ENCODE peak calls at places on chromosomes 11 and 22, in nine cellular contexts. G, S, N, U, R, L, A, E and B are unnamed samples.

GRCh38 chr11:65315204-65315865 is 669 bp downstream of the CDC42EP2 start:
- DNase-seq in A (peak), S (peak), L (peak), R (peak), E (peak), G (peak), N (peak), U (peak), B (no peak)

GRCh38 chr22:31921106-31921505 is 23.2 kb upstream of the YWHAH start:
- DNase-seq in R (no peak), E (no peak), L (no peak), U (no peak), G (no peak), N (no peak), S (no peak), A (no peak), B (no peak)

GRCh38 chr11:83971063-83971462 is 684.9 kb upstream of the CCDC90B start:
- DNase-seq in E (peak), S (no peak), R (no peak), N (peak), A (peak), G (no peak), L (no peak), U (no peak), B (peak)

GRCh38 chr11:850777-851762 is 8.4 kb downstream of the TSPAN4 start:
- DNase-seq in R (peak), G (no peak), S (no peak), U (peak), N (no peak), L (no peak), A (peak), E (no peak), B (no peak)

GRCh38 chr11:22536036-22536435 is 89.6 kb downstream of the FANCF start:
- DNase-seq in A (no peak), R (no peak), S (no peak), U (no peak), N (no peak), L (no peak), E (no peak), G (no peak), B (no peak)

GRCh38 chr11:131486100-131486499 is 115.7 kb downstream of the NTM start:
- DNase-seq in S (no peak), N (peak), G (no peak), A (no peak), E (no peak), U (no peak), R (peak), L (no peak), B (peak)

GRCh38 chr22:44080936-44081853 is 57.1 kb downstream of the PARVB start:
- DNase-seq in G (no peak), A (peak), N (peak), L (peak), E (peak), R (peak), U (peak), S (no peak), B (peak)

GRCh38 chr11:10455637-10456487 is 798 bp downstream of the AMPD3 start:
- DNase-seq in R (peak), U (peak), G (no peak), N (peak), A (peak), L (peak), S (peak), E (peak), B (no peak)

GRCh38 chr22:48981671-48982070 is 846.0 kb downstream of the BRD1 start:
- DNase-seq in L (no peak), R (no peak), A (no peak), U (no peak), S (no peak), G (no peak), E (no peak), N (no peak), B (no peak)

GRCh38 chr11:15073361-15074205 is at the start of gene CALCB:
- DNase-seq in G (no peak), L (no peak), R (peak), E (no peak), A (peak), S (no peak), N (peak), U (peak), B (no peak)

GRCh38 chr11:134949121-134949591 is 537.1 kb upstream of the B3GAT1 start:
- DNase-seq in U (no peak), A (peak), L (no peak), S (no peak), G (no peak), N (no peak), R (peak), E (peak), B (peak)

GRCh38 chr11:94837317-94837716 is 69.2 kb downstream of the AMOTL1 start:
- DNase-seq in U (no peak), G (no peak), A (peak), N (no peak), L (no peak), R (no peak), S (no peak), E (no peak), B (no peak)

GRCh38 chr11:11478021-11478420 is 125.0 kb upstream of the CSNK2A3 start:
- DNase-seq in N (no peak), G (no peak), R (no peak), E (no peak), U (no peak), S (no peak), L (no peak), A (no peak), B (no peak)

GRCh38 chr22:48187272-48187855 is 1424.9 kb downstream of the TBC1D22A start:
- DNase-seq in L (no peak), A (no peak), G (no peak), N (no peak), R (no peak), S (no peak), E (no peak), U (no peak), B (no peak)

GRCh38 chr11:70029831-70030811 is 48.0 kb upstream of the ANO1 start:
- DNase-seq in L (no peak), U (no peak), N (no peak), R (peak), A (no peak), S (no peak), G (peak), E (no peak), B (no peak)

GRCh38 chr11:77361184-77361583 is 59.7 kb upstream of the GDPD4 start:
- DNase-seq in A (peak), E (no peak), R (peak), S (no peak), U (no peak), G (no peak), N (no peak), L (no peak), B (peak)

GRCh38 chr11:129322941-129323340 is 52.7 kb upstream of the BARX2 start:
- DNase-seq in U (no peak), G (no peak), A (no peak), S (no peak), R (no peak), N (no peak), L (no peak), E (no peak), B (no peak)

DNA sequence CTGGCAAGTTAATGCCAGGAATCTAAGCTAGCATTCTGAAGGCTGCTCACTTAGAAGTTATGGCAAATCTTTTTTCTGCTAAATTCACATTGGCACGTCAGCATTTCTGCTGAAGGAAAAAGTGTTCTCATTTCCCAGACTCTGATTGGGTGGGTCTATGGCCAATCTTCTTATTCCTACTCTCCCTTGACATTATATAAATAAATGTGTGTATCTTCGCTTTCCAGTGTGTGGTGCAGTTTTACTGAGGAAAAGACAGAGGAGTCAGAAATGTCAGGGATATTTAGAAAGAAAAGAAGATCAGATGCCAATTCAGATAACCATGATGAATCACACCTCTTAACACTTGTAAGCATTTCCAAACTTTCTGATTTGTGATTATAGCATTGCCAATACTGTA is 3.2 kb upstream of the BDNF start:
- DNase-seq in U (no peak), N (no peak), E (no peak), R (peak), L (no peak), S (no peak), A (peak), G (no peak), B (no peak)
- TF ChIP-seq CTCF in U (no peak), N (no peak), E (no peak), R (no peak), L (no peak), S (no peak), A (no peak), G (no peak), B (no peak)

DNA sequence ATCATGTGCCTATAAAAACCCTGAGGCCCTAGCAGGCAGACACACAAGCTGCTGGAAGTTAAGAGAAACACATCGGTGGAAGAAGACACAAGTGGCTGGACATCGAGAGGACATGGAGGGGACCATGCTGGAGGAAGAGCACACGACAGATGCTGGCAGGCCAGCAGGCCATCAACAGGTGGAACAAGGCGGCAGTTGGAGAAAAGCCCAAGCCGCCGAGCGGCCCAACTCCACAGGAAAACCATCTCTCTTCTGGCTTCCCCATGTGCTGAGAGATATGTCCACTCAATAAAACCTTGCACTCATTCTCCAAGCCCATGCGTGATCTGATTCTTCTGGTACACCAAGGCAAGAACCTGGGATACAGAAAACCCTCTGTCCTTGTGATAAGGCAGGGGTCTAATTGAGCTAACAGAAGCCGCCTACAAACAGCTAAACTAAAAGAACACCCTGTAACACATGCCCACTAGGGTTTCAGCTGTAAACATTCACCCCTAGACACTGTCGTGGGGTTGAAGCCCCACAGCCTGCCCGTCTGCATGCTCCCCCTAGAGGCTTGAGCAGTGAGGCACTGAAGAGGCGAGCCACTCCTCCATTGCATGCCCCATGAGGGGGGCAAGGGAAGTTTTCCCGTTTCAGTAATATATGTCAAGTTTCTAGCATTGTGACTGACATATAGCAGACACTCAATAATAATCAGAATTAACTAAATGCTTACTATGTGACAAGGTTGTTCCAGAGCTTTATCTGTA is 39.0 kb upstream of the MMP20 start:
- DNase-seq in E (no peak), L (no peak), S (no peak), R (no peak), A (no peak), N (no peak), U (no peak), G (no peak), B (no peak)
- TF ChIP-seq CTCF in E (no peak), L (peak), S (peak), R (peak), A (peak), N (no peak), U (no peak), G (no peak), B (peak)

GRCh38 chr22:23767673-23768548 is at the start of gene CHCHD10:
- DNase-seq in N (peak), L (peak), S (peak), E (peak), R (peak), A (peak), G (peak), U (peak), B (no peak)
- TF ChIP-seq CTCF in N (peak), L (peak), S (peak), E (peak), R (peak), A (peak), G (peak), U (peak), B (peak)

GRCh38 chr22:27475548-27475897 is 326.0 kb downstream of the MN1 start:
- DNase-seq in E (no peak), L (no peak), R (no peak), U (no peak), G (no peak), A (peak), S (no peak), N (no peak), B (no peak)
- TF ChIP-seq CTCF in E (no peak), L (no peak), R (no peak), U (no peak), G (no peak), A (no peak), S (no peak), N (no peak), B (no peak)